ENCODE peak calls at places on chromosomes 13 and 19, in ten cellular contexts. S, C, O, W, U, Y, F, B, K and V are unnamed samples.

GRCh38 chr19:53965091-53965490 is 2.4 kb downstream of the CACNG8 start:
- DNase-seq in S (no peak), C (no peak), O (no peak), W (no peak), U (no peak), Y (no peak), F (no peak), B (no peak), K (no peak), V (no peak)

GRCh38 chr13:98751397-98752110 is 918 bp downstream of the SLC15A1 start:
- DNase-seq in S (peak), C (peak), O (no peak), W (no peak), U (peak), Y (no peak), F (no peak), B (no peak), K (no peak), V (no peak)

GRCh38 chr13:113805431-113806103 is 46.5 kb downstream of the TMEM255B start:
- DNase-seq in S (no peak), C (no peak), O (no peak), W (no peak), U (no peak), Y (no peak), F (no peak), B (no peak), K (peak), V (no peak)

GRCh38 chr13:93758575-93758974 is 532.0 kb downstream of the GPC6 start:
- DNase-seq in S (no peak), C (peak), O (no peak), W (no peak), U (peak), Y (no peak), F (no peak), B (no peak), K (no peak), V (no peak)

GRCh38 chr19:16677060-16677459 is 16.1 kb downstream of the TMEM38A start:
- DNase-seq in S (no peak), C (no peak), O (no peak), W (no peak), U (no peak), Y (no peak), F (no peak), B (no peak), K (no peak), V (no peak)

GRCh38 chr19:1407662-1408299 is 395 bp downstream of the DAZAP1 start:
- DNase-seq in S (no peak), C (no peak), O (no peak), W (peak), U (no peak), Y (no peak), F (no peak), B (no peak), K (peak), V (no peak)

GRCh38 chr19:46859637-46860124 is 1.1 kb upstream of the ARHGAP35 start:
- DNase-seq in S (peak), C (peak), O (no peak), W (peak), U (no peak), Y (peak), F (peak), B (peak), K (peak), V (peak)

GRCh38 chr19:11227201-11227886 is 12.1 kb upstream of the ANGPTL8 start:
- DNase-seq in S (no peak), C (no peak), O (no peak), W (no peak), U (peak), Y (no peak), F (no peak), B (no peak), K (no peak), V (no peak)

GRCh38 chr13:67829641-67830040 is 599.5 kb upstream of the PCDH9 start:
- DNase-seq in S (no peak), C (no peak), O (no peak), W (no peak), U (no peak), Y (no peak), F (no peak), B (no peak), K (no peak), V (no peak)

GRCh38 chr13:100658363-100658762 is 16.2 kb downstream of the TMTC4 start:
- DNase-seq in S (no peak), C (no peak), O (no peak), W (no peak), U (no peak), Y (no peak), F (no peak), B (no peak), K (no peak), V (no peak)

GRCh38 chr19:13155472-13156284 is 5.5 kb downstream of the IER2 start:
- DNase-seq in S (peak), C (peak), O (peak), W (peak), U (peak), Y (peak), F (peak), B (peak), K (peak), V (peak)

GRCh38 chr13:28356506-28357064 is 138.3 kb downstream of the FLT1 start:
- DNase-seq in S (no peak), C (no peak), O (no peak), W (no peak), U (peak), Y (no peak), F (no peak), B (no peak), K (no peak), V (no peak)

GRCh38 chr19:52689804-52690394 is 44.9 kb downstream of the ZNF611 start:
- DNase-seq in S (peak), C (no peak), O (no peak), W (peak), U (peak), Y (peak), F (peak), B (peak), K (peak), V (peak)

GRCh38 chr13:25971499-25972145 is 80.2 kb downstream of the SHISA2 start:
- DNase-seq in S (no peak), C (no peak), O (no peak), W (no peak), U (no peak), Y (no peak), F (no peak), B (no peak), K (no peak), V (no peak)

GRCh38 chr13:72530471-72530870 is 197.0 kb downstream of the MZT1 start:
- DNase-seq in S (no peak), C (peak), O (no peak), W (no peak), U (no peak), Y (no peak), F (no peak), B (no peak), K (no peak), V (no peak)

GRCh38 chr19:13502231-13502630 is 4.0 kb downstream of the CACNA1A start:
- DNase-seq in S (no peak), C (no peak), O (no peak), W (no peak), U (no peak), Y (no peak), F (no peak), B (no peak), K (no peak), V (no peak)

GRCh38 chr13:28735481-28736029 is 16.8 kb upstream of the SLC46A3 start:
- DNase-seq in S (no peak), C (no peak), O (no peak), W (no peak), U (no peak), Y (no peak), F (no peak), B (no peak), K (no peak), V (no peak)

GRCh38 chr13:102589291-102589822 is 7.4 kb upstream of the TPP2 start:
- DNase-seq in S (no peak), C (peak), O (no peak), W (no peak), U (no peak), Y (no peak), F (no peak), B (no peak), K (no peak), V (no peak)

GRCh38 chr13:77994166-77994565 is 75.5 kb upstream of the EDNRB start:
- DNase-seq in S (no peak), C (no peak), O (no peak), W (no peak), U (no peak), Y (no peak), F (no peak), B (no peak), K (no peak), V (no peak)

GRCh38 chr13:22455036-22455435 is 725.7 kb upstream of the SGCG start:
- DNase-seq in S (no peak), C (no peak), O (no peak), W (no peak), U (no peak), Y (no peak), F (no peak), B (no peak), K (no peak), V (no peak)

GRCh38 chr19:39119830-39120229 is 5.8 kb upstream of the PAK4 start:
- DNase-seq in S (no peak), C (no peak), O (no peak), W (no peak), U (no peak), Y (no peak), F (no peak), B (no peak), K (no peak), V (no peak)

GRCh38 chr19:43525836-43526771 is 897 bp downstream of the ETHE1 start:
- DNase-seq in S (peak), C (peak), O (no peak), W (peak), U (peak), Y (peak), F (no peak), B (no peak), K (no peak), V (no peak)

GRCh38 chr19:46975918-46976782 is 43.5 kb upstream of the NPAS1 start:
- DNase-seq in S (peak), C (peak), O (peak), W (peak), U (peak), Y (peak), F (peak), B (peak), K (peak), V (peak)

GRCh38 chr19:18763674-18764590 is 27.2 kb downstream of the COMP start:
- DNase-seq in S (no peak), C (peak), O (peak), W (no peak), U (no peak), Y (no peak), F (peak), B (no peak), K (no peak), V (peak)

GRCh38 chr13:26946675-26947342 is 186.2 kb upstream of the GPR12 start:
- DNase-seq in S (no peak), C (peak), O (peak), W (no peak), U (peak), Y (no peak), F (no peak), B (no peak), K (no peak), V (no peak)

GRCh38 chr19:35341006-35341405 is 6.7 kb upstream of the FFAR1 start:
- DNase-seq in S (no peak), C (no peak), O (no peak), W (no peak), U (no peak), Y (no peak), F (no peak), B (no peak), K (no peak), V (no peak)

GRCh38 chr13:97330448-97330847 is 103.5 kb upstream of the RAP2A start:
- DNase-seq in S (no peak), C (no peak), O (no peak), W (no peak), U (no peak), Y (no peak), F (no peak), B (no peak), K (no peak), V (no peak)

GRCh38 chr13:97327071-97327470 is 104.9 kb downstream of the MBNL2 start:
- DNase-seq in S (no peak), C (no peak), O (no peak), W (no peak), U (peak), Y (no peak), F (no peak), B (no peak), K (no peak), V (no peak)

GRCh38 chr13:97328222-97328790 is 105.7 kb upstream of the RAP2A start:
- DNase-seq in S (no peak), C (peak), O (peak), W (no peak), U (peak), Y (no peak), F (no peak), B (peak), K (no peak), V (no peak)

GRCh38 chr13:97327521-97328221 is 105.5 kb downstream of the MBNL2 start:
- DNase-seq in S (no peak), C (peak), O (no peak), W (no peak), U (peak), Y (no peak), F (no peak), B (no peak), K (no peak), V (no peak)

DNA sequence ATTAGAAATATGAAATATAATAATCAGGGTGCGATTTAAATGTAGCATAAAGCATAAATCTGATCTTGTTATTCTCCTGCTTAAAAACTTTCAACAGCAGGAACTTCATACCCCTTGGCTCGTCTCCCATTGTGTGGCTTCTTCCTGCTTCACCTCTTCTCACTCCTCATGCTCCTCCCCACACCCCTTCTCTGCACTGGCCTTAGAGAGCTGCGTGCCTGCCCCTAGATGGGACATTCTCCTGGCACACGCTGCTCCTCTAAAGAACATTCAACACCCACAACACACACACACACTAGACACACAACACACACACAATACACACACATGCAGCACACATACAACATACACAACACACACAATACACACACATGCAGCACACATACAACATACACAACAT is 104.6 kb upstream of the RAP2A start:
- DNase-seq in S (no peak), C (peak), O (no peak), W (no peak), U (peak), Y (no peak), F (no peak), B (no peak), K (no peak), V (no peak)
- TF ChIP-seq POLR2A in S (no peak), C (no peak), O (no peak), W (no peak), U (no peak), Y (no peak), F (no peak), B (no peak), K (no peak), V (no peak)

DNA sequence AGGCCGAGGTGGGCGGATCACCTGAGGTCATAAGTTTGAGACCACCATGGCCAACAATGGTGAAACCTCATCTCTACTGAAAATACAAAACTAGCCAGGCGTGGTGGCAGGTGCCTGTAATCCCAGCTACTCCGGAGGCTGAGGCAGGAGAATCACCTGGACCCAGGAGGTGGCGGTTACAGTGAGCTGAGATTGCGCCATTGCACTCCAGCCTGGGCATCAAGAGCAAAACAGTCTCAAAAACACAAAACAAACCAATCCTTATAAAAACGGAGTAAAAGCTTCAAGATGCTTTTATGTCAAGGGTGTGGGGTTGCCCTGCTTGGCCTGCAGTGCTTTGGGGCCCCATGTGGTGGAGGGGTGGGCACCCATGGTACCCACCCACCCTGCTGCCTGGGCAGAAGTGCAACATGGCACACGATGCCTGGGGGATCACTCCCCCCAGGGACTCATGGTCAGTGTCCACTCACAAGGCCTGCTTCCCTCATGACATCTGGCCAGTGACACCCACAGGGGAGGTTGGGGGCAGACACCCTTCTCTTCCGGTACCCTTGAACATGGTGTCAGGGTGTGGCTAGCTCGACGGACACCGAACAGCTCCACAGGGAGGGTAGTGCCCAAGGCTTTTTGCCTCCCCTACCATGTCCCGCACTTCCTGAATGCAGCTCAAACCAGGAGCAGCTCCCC is 7.4 kb downstream of the ACP4 start:
- DNase-seq in S (no peak), C (no peak), O (no peak), W (no peak), U (no peak), Y (no peak), F (no peak), B (no peak), K (no peak), V (no peak)
- TF ChIP-seq POLR2A in S (no peak), C (no peak), O (no peak), W (no peak), U (no peak), Y (no peak), F (no peak), B (no peak), K (no peak), V (no peak)

DNA sequence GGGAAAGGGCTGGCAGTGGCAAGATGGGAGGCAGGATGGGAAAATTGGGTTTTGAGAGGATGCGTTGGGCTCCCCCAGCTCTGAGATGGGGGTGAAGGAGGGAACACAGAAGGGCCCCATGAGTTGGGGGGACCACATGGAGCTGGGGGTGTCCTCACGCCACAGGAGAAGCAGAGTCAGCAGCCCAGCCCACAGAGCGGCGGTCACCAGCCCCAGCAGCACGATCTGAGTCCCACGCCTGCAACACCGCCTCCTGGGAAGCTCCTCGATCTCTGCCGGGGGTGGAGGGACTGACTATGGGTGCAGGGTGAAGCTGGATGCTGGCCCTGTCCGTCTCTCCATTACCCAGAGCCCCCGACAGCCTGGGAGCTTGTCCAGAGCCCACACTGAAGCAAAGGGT is 3.3 kb downstream of the FCER2 start:
- DNase-seq in S (no peak), C (no peak), O (no peak), W (no peak), U (no peak), Y (no peak), F (no peak), B (no peak), K (no peak), V (no peak)
- TF ChIP-seq POLR2A in S (no peak), C (no peak), O (no peak), W (no peak), U (no peak), Y (no peak), F (no peak), B (no peak), K (no peak), V (no peak)

GRCh38 chr19:4445963-4446668 is 11.5 kb downstream of the UBXN6 start:
- DNase-seq in S (no peak), C (no peak), O (no peak), W (no peak), U (no peak), Y (no peak), F (no peak), B (no peak), K (no peak), V (no peak)
- TF ChIP-seq POLR2A in S (no peak), C (no peak), O (no peak), W (no peak), U (no peak), Y (no peak), F (no peak), B (no peak), K (no peak), V (no peak)